ENCODE peak calls at places on chromosome X, in ten cellular contexts. One of them, this sample, is unnamed.

GRCh38 chrX:69109706-69110635 is 55.3 kb downstream of the PJA1 start:
- DNase-seq in stimulated activated CD4-positive, alpha-beta T cell treated with anti-CD3 and anti-CD28 coated beads, Interleukin-2, amount 100 ng/mL, for 24 hours: no peak
- DNase-seq in Right ventricle myocardium superior: no peak
- DNase-seq in left lung: no peak
- DNase-seq in mammary epithelial cell: peak; percentile 84
- DNase-seq in amniotic stem cell: no peak
- DNase-seq in kidney tubule cell: peak; percentile 53
- DNase-seq in HuH-7.5: no peak
- DNase-seq in glomerular endothelial cell: no peak
- DNase-seq in CD4-positive, alpha-beta T cell: no peak
- DNase-seq in this sample: no peak

GRCh38 chrX:148976571-148976970 is 476.2 kb downstream of the AFF2 start:
- DNase-seq in stimulated activated CD4-positive, alpha-beta T cell treated with anti-CD3 and anti-CD28 coated beads, Interleukin-2, amount 100 ng/mL, for 24 hours: no peak
- DNase-seq in Right ventricle myocardium superior: no peak
- DNase-seq in left lung: no peak
- DNase-seq in mammary epithelial cell: no peak
- DNase-seq in amniotic stem cell: no peak
- DNase-seq in kidney tubule cell: no peak
- DNase-seq in HuH-7.5: no peak
- DNase-seq in glomerular endothelial cell: no peak
- DNase-seq in CD4-positive, alpha-beta T cell: no peak
- DNase-seq in this sample: no peak

GRCh38 chrX:10172867-10173266 is 16.1 kb downstream of the CLCN4 start:
- DNase-seq in stimulated activated CD4-positive, alpha-beta T cell treated with anti-CD3 and anti-CD28 coated beads, Interleukin-2, amount 100 ng/mL, for 24 hours: no peak
- DNase-seq in Right ventricle myocardium superior: no peak
- DNase-seq in left lung: no peak
- DNase-seq in mammary epithelial cell: no peak
- DNase-seq in amniotic stem cell: no peak
- DNase-seq in kidney tubule cell: peak; percentile 29
- DNase-seq in HuH-7.5: no peak
- DNase-seq in glomerular endothelial cell: no peak
- DNase-seq in CD4-positive, alpha-beta T cell: no peak
- DNase-seq in this sample: no peak

GRCh38 chrX:79564362-79564761 is 197.2 kb upstream of the ITM2A start:
- DNase-seq in stimulated activated CD4-positive, alpha-beta T cell treated with anti-CD3 and anti-CD28 coated beads, Interleukin-2, amount 100 ng/mL, for 24 hours: no peak
- DNase-seq in Right ventricle myocardium superior: no peak
- DNase-seq in left lung: no peak
- DNase-seq in mammary epithelial cell: no peak
- DNase-seq in amniotic stem cell: no peak
- DNase-seq in kidney tubule cell: no peak
- DNase-seq in HuH-7.5: no peak
- DNase-seq in glomerular endothelial cell: no peak
- DNase-seq in CD4-positive, alpha-beta T cell: no peak
- DNase-seq in this sample: no peak

GRCh38 chrX:6851140-6851539 is 296.4 kb upstream of the STS start:
- DNase-seq in stimulated activated CD4-positive, alpha-beta T cell treated with anti-CD3 and anti-CD28 coated beads, Interleukin-2, amount 100 ng/mL, for 24 hours: no peak
- DNase-seq in Right ventricle myocardium superior: no peak
- DNase-seq in left lung: no peak
- DNase-seq in mammary epithelial cell: no peak
- DNase-seq in amniotic stem cell: no peak
- DNase-seq in kidney tubule cell: no peak
- DNase-seq in HuH-7.5: no peak
- DNase-seq in glomerular endothelial cell: no peak
- DNase-seq in CD4-positive, alpha-beta T cell: no peak
- DNase-seq in this sample: no peak

GRCh38 chrX:22025751-22026150 is 6.4 kb upstream of the PHEX start:
- DNase-seq in stimulated activated CD4-positive, alpha-beta T cell treated with anti-CD3 and anti-CD28 coated beads, Interleukin-2, amount 100 ng/mL, for 24 hours: no peak
- DNase-seq in Right ventricle myocardium superior: no peak
- DNase-seq in left lung: no peak
- DNase-seq in mammary epithelial cell: no peak
- DNase-seq in amniotic stem cell: no peak
- DNase-seq in kidney tubule cell: no peak
- DNase-seq in HuH-7.5: no peak
- DNase-seq in glomerular endothelial cell: no peak
- DNase-seq in CD4-positive, alpha-beta T cell: no peak
- DNase-seq in this sample: no peak

GRCh38 chrX:19866626-19867410 is 20.6 kb downstream of the SH3KBP1 start:
- DNase-seq in stimulated activated CD4-positive, alpha-beta T cell treated with anti-CD3 and anti-CD28 coated beads, Interleukin-2, amount 100 ng/mL, for 24 hours: no peak
- DNase-seq in Right ventricle myocardium superior: no peak
- DNase-seq in left lung: no peak
- DNase-seq in mammary epithelial cell: no peak
- DNase-seq in amniotic stem cell: no peak
- DNase-seq in kidney tubule cell: no peak
- DNase-seq in HuH-7.5: no peak
- DNase-seq in glomerular endothelial cell: no peak
- DNase-seq in CD4-positive, alpha-beta T cell: no peak
- DNase-seq in this sample: no peak

GRCh38 chrX:135596495-135596894 is 76.0 kb downstream of the INTS6L start:
- DNase-seq in stimulated activated CD4-positive, alpha-beta T cell treated with anti-CD3 and anti-CD28 coated beads, Interleukin-2, amount 100 ng/mL, for 24 hours: peak; percentile 57
- DNase-seq in Right ventricle myocardium superior: peak; percentile 37
- DNase-seq in left lung: no peak
- DNase-seq in mammary epithelial cell: peak; percentile 25
- DNase-seq in amniotic stem cell: no peak
- DNase-seq in kidney tubule cell: peak; percentile 14
- DNase-seq in HuH-7.5: no peak
- DNase-seq in glomerular endothelial cell: no peak
- DNase-seq in CD4-positive, alpha-beta T cell: peak; percentile 22
- DNase-seq in this sample: no peak

GRCh38 chrX:1464282-1465131 is 11.8 kb upstream of the ASMTL start:
- DNase-seq in stimulated activated CD4-positive, alpha-beta T cell treated with anti-CD3 and anti-CD28 coated beads, Interleukin-2, amount 100 ng/mL, for 24 hours: peak; percentile 32
- DNase-seq in Right ventricle myocardium superior: no peak
- DNase-seq in left lung: no peak
- DNase-seq in mammary epithelial cell: no peak
- DNase-seq in amniotic stem cell: no peak
- DNase-seq in kidney tubule cell: no peak
- DNase-seq in HuH-7.5: no peak
- DNase-seq in glomerular endothelial cell: no peak
- DNase-seq in CD4-positive, alpha-beta T cell: no peak
- DNase-seq in this sample: no peak

GRCh38 chrX:154714925-154715324 is 36.0 kb downstream of the GAB3 start:
- DNase-seq in stimulated activated CD4-positive, alpha-beta T cell treated with anti-CD3 and anti-CD28 coated beads, Interleukin-2, amount 100 ng/mL, for 24 hours: peak; percentile 50
- DNase-seq in Right ventricle myocardium superior: no peak
- DNase-seq in left lung: no peak
- DNase-seq in mammary epithelial cell: no peak
- DNase-seq in amniotic stem cell: peak; percentile 0
- DNase-seq in kidney tubule cell: peak; percentile 54
- DNase-seq in HuH-7.5: peak; percentile 18
- DNase-seq in glomerular endothelial cell: no peak
- DNase-seq in CD4-positive, alpha-beta T cell: peak; percentile 44
- DNase-seq in this sample: no peak

GRCh38 chrX:93673056-93673868 is at the start of gene NAP1L3:
- DNase-seq in stimulated activated CD4-positive, alpha-beta T cell treated with anti-CD3 and anti-CD28 coated beads, Interleukin-2, amount 100 ng/mL, for 24 hours: peak; percentile 62
- DNase-seq in Right ventricle myocardium superior: peak; percentile 58
- DNase-seq in left lung: peak; percentile 71
- DNase-seq in mammary epithelial cell: peak; percentile 20
- DNase-seq in amniotic stem cell: peak; percentile 69
- DNase-seq in kidney tubule cell: peak; percentile 61
- DNase-seq in HuH-7.5: no peak
- DNase-seq in glomerular endothelial cell: no peak
- DNase-seq in CD4-positive, alpha-beta T cell: peak; percentile 36
- DNase-seq in this sample: peak; percentile 88

GRCh38 chrX:25548806-25549205 is 533.0 kb upstream of the ARX start:
- DNase-seq in stimulated activated CD4-positive, alpha-beta T cell treated with anti-CD3 and anti-CD28 coated beads, Interleukin-2, amount 100 ng/mL, for 24 hours: no peak
- DNase-seq in Right ventricle myocardium superior: no peak
- DNase-seq in left lung: no peak
- DNase-seq in mammary epithelial cell: no peak
- DNase-seq in amniotic stem cell: no peak
- DNase-seq in kidney tubule cell: peak; percentile 4
- DNase-seq in HuH-7.5: no peak
- DNase-seq in glomerular endothelial cell: no peak
- DNase-seq in CD4-positive, alpha-beta T cell: no peak
- DNase-seq in this sample: no peak

GRCh38 chrX:75784689-75785491 is at the start of gene MAGEE2:
- DNase-seq in stimulated activated CD4-positive, alpha-beta T cell treated with anti-CD3 and anti-CD28 coated beads, Interleukin-2, amount 100 ng/mL, for 24 hours: peak; percentile 18
- DNase-seq in Right ventricle myocardium superior: peak; percentile 36
- DNase-seq in left lung: no peak
- DNase-seq in mammary epithelial cell: no peak
- DNase-seq in amniotic stem cell: no peak
- DNase-seq in kidney tubule cell: peak; percentile 17
- DNase-seq in HuH-7.5: no peak
- DNase-seq in glomerular endothelial cell: no peak
- DNase-seq in CD4-positive, alpha-beta T cell: no peak
- DNase-seq in this sample: peak; percentile 20

GRCh38 chrX:101409043-101409442 is 1.0 kb downstream of the HNRNPH2 start:
- DNase-seq in stimulated activated CD4-positive, alpha-beta T cell treated with anti-CD3 and anti-CD28 coated beads, Interleukin-2, amount 100 ng/mL, for 24 hours: no peak
- DNase-seq in Right ventricle myocardium superior: no peak
- DNase-seq in left lung: no peak
- DNase-seq in mammary epithelial cell: no peak
- DNase-seq in amniotic stem cell: no peak
- DNase-seq in kidney tubule cell: no peak
- DNase-seq in HuH-7.5: no peak
- DNase-seq in glomerular endothelial cell: no peak
- DNase-seq in CD4-positive, alpha-beta T cell: no peak
- DNase-seq in this sample: no peak

GRCh38 chrX:11557120-11557519 is 108.6 kb downstream of the ARHGAP6 start:
- DNase-seq in stimulated activated CD4-positive, alpha-beta T cell treated with anti-CD3 and anti-CD28 coated beads, Interleukin-2, amount 100 ng/mL, for 24 hours: no peak
- DNase-seq in Right ventricle myocardium superior: no peak
- DNase-seq in left lung: no peak
- DNase-seq in mammary epithelial cell: peak; percentile 58
- DNase-seq in amniotic stem cell: peak; percentile 7
- DNase-seq in kidney tubule cell: peak; percentile 87
- DNase-seq in HuH-7.5: no peak
- DNase-seq in glomerular endothelial cell: no peak
- DNase-seq in CD4-positive, alpha-beta T cell: no peak
- DNase-seq in this sample: no peak

GRCh38 chrX:66221856-66222255 is 57.8 kb downstream of the HEPH start:
- DNase-seq in stimulated activated CD4-positive, alpha-beta T cell treated with anti-CD3 and anti-CD28 coated beads, Interleukin-2, amount 100 ng/mL, for 24 hours: no peak
- DNase-seq in Right ventricle myocardium superior: no peak
- DNase-seq in left lung: no peak
- DNase-seq in mammary epithelial cell: no peak
- DNase-seq in amniotic stem cell: no peak
- DNase-seq in kidney tubule cell: no peak
- DNase-seq in HuH-7.5: no peak
- DNase-seq in glomerular endothelial cell: no peak
- DNase-seq in CD4-positive, alpha-beta T cell: no peak
- DNase-seq in this sample: no peak

GRCh38 chrX:101385795-101386541 is at the start of gene BTK:
- DNase-seq in stimulated activated CD4-positive, alpha-beta T cell treated with anti-CD3 and anti-CD28 coated beads, Interleukin-2, amount 100 ng/mL, for 24 hours: no peak
- DNase-seq in Right ventricle myocardium superior: no peak
- DNase-seq in left lung: no peak
- DNase-seq in mammary epithelial cell: no peak
- DNase-seq in amniotic stem cell: no peak
- DNase-seq in kidney tubule cell: no peak
- DNase-seq in HuH-7.5: no peak
- DNase-seq in glomerular endothelial cell: no peak
- DNase-seq in CD4-positive, alpha-beta T cell: no peak
- DNase-seq in this sample: no peak

GRCh38 chrX:6793000-6793399 is 258.1 kb upstream of the VCX3A start:
- DNase-seq in stimulated activated CD4-positive, alpha-beta T cell treated with anti-CD3 and anti-CD28 coated beads, Interleukin-2, amount 100 ng/mL, for 24 hours: no peak
- DNase-seq in Right ventricle myocardium superior: no peak
- DNase-seq in left lung: no peak
- DNase-seq in mammary epithelial cell: no peak
- DNase-seq in amniotic stem cell: no peak
- DNase-seq in kidney tubule cell: no peak
- DNase-seq in HuH-7.5: no peak
- DNase-seq in glomerular endothelial cell: no peak
- DNase-seq in CD4-positive, alpha-beta T cell: no peak
- DNase-seq in this sample: no peak

GRCh38 chrX:24019448-24019847 is 7.5 kb downstream of the KLHL15 start:
- DNase-seq in stimulated activated CD4-positive, alpha-beta T cell treated with anti-CD3 and anti-CD28 coated beads, Interleukin-2, amount 100 ng/mL, for 24 hours: no peak
- DNase-seq in Right ventricle myocardium superior: no peak
- DNase-seq in left lung: no peak
- DNase-seq in mammary epithelial cell: no peak
- DNase-seq in amniotic stem cell: no peak
- DNase-seq in kidney tubule cell: no peak
- DNase-seq in HuH-7.5: no peak
- DNase-seq in glomerular endothelial cell: no peak
- DNase-seq in CD4-positive, alpha-beta T cell: no peak
- DNase-seq in this sample: no peak

GRCh38 chrX:66602381-66602938 is 36.4 kb downstream of the EDA2R start:
- DNase-seq in stimulated activated CD4-positive, alpha-beta T cell treated with anti-CD3 and anti-CD28 coated beads, Interleukin-2, amount 100 ng/mL, for 24 hours: no peak
- DNase-seq in Right ventricle myocardium superior: no peak
- DNase-seq in left lung: no peak
- DNase-seq in mammary epithelial cell: no peak
- DNase-seq in amniotic stem cell: no peak
- DNase-seq in kidney tubule cell: no peak
- DNase-seq in HuH-7.5: no peak
- DNase-seq in glomerular endothelial cell: no peak
- DNase-seq in CD4-positive, alpha-beta T cell: no peak
- DNase-seq in this sample: peak; percentile 67

GRCh38 chrX:17432158-17432557 is 57.2 kb downstream of the NHS start:
- DNase-seq in stimulated activated CD4-positive, alpha-beta T cell treated with anti-CD3 and anti-CD28 coated beads, Interleukin-2, amount 100 ng/mL, for 24 hours: no peak
- DNase-seq in Right ventricle myocardium superior: no peak
- DNase-seq in left lung: no peak
- DNase-seq in mammary epithelial cell: no peak
- DNase-seq in amniotic stem cell: no peak
- DNase-seq in kidney tubule cell: no peak
- DNase-seq in HuH-7.5: no peak
- DNase-seq in glomerular endothelial cell: no peak
- DNase-seq in CD4-positive, alpha-beta T cell: no peak
- DNase-seq in this sample: no peak

GRCh38 chrX:153922932-153923857 is 2.9 kb downstream of the ARHGAP4 start:
- DNase-seq in stimulated activated CD4-positive, alpha-beta T cell treated with anti-CD3 and anti-CD28 coated beads, Interleukin-2, amount 100 ng/mL, for 24 hours: no peak
- DNase-seq in Right ventricle myocardium superior: peak; percentile 90
- DNase-seq in left lung: peak; percentile 87
- DNase-seq in mammary epithelial cell: peak; percentile 17
- DNase-seq in amniotic stem cell: peak; percentile 10
- DNase-seq in kidney tubule cell: peak; percentile 47
- DNase-seq in HuH-7.5: peak; percentile 75
- DNase-seq in glomerular endothelial cell: no peak
- DNase-seq in CD4-positive, alpha-beta T cell: no peak
- DNase-seq in this sample: peak; percentile 26

GRCh38 chrX:95754411-95754810 is 930.2 kb upstream of the DIAPH2 start:
- DNase-seq in stimulated activated CD4-positive, alpha-beta T cell treated with anti-CD3 and anti-CD28 coated beads, Interleukin-2, amount 100 ng/mL, for 24 hours: no peak
- DNase-seq in Right ventricle myocardium superior: no peak
- DNase-seq in left lung: no peak
- DNase-seq in mammary epithelial cell: no peak
- DNase-seq in amniotic stem cell: no peak
- DNase-seq in kidney tubule cell: no peak
- DNase-seq in HuH-7.5: no peak
- DNase-seq in glomerular endothelial cell: no peak
- DNase-seq in CD4-positive, alpha-beta T cell: no peak
- DNase-seq in this sample: no peak

GRCh38 chrX:119698835-119699234 is 5.9 kb upstream of the SEPTIN6 start:
- DNase-seq in stimulated activated CD4-positive, alpha-beta T cell treated with anti-CD3 and anti-CD28 coated beads, Interleukin-2, amount 100 ng/mL, for 24 hours: no peak
- DNase-seq in Right ventricle myocardium superior: no peak
- DNase-seq in left lung: no peak
- DNase-seq in mammary epithelial cell: peak; percentile 32
- DNase-seq in amniotic stem cell: peak; percentile 22
- DNase-seq in kidney tubule cell: peak; percentile 62
- DNase-seq in HuH-7.5: peak; percentile 54
- DNase-seq in glomerular endothelial cell: no peak
- DNase-seq in CD4-positive, alpha-beta T cell: no peak
- DNase-seq in this sample: no peak

GRCh38 chrX:9707306-9708015 is 58.2 kb downstream of the GPR143 start:
- DNase-seq in stimulated activated CD4-positive, alpha-beta T cell treated with anti-CD3 and anti-CD28 coated beads, Interleukin-2, amount 100 ng/mL, for 24 hours: no peak
- DNase-seq in Right ventricle myocardium superior: no peak
- DNase-seq in left lung: no peak
- DNase-seq in mammary epithelial cell: no peak
- DNase-seq in amniotic stem cell: no peak
- DNase-seq in kidney tubule cell: peak; percentile 21
- DNase-seq in HuH-7.5: no peak
- DNase-seq in glomerular endothelial cell: no peak
- DNase-seq in CD4-positive, alpha-beta T cell: no peak
- DNase-seq in this sample: no peak

GRCh38 chrX:4690516-4690915 is 977.1 kb upstream of the PRKX start:
- DNase-seq in stimulated activated CD4-positive, alpha-beta T cell treated with anti-CD3 and anti-CD28 coated beads, Interleukin-2, amount 100 ng/mL, for 24 hours: no peak
- DNase-seq in Right ventricle myocardium superior: no peak
- DNase-seq in left lung: no peak
- DNase-seq in mammary epithelial cell: no peak
- DNase-seq in amniotic stem cell: no peak
- DNase-seq in kidney tubule cell: no peak
- DNase-seq in HuH-7.5: no peak
- DNase-seq in glomerular endothelial cell: no peak
- DNase-seq in CD4-positive, alpha-beta T cell: no peak
- DNase-seq in this sample: no peak

GRCh38 chrX:153303276-153304262 is 18.0 kb downstream of the PNMA6F start:
- DNase-seq in stimulated activated CD4-positive, alpha-beta T cell treated with anti-CD3 and anti-CD28 coated beads, Interleukin-2, amount 100 ng/mL, for 24 hours: no peak
- DNase-seq in Right ventricle myocardium superior: no peak
- DNase-seq in left lung: no peak
- DNase-seq in mammary epithelial cell: no peak
- DNase-seq in amniotic stem cell: no peak
- DNase-seq in kidney tubule cell: no peak
- DNase-seq in HuH-7.5: no peak
- DNase-seq in glomerular endothelial cell: no peak
- DNase-seq in CD4-positive, alpha-beta T cell: no peak
- DNase-seq in this sample: no peak

GRCh38 chrX:63613531-63614028 is 171.4 kb downstream of the ARHGEF9 start:
- DNase-seq in stimulated activated CD4-positive, alpha-beta T cell treated with anti-CD3 and anti-CD28 coated beads, Interleukin-2, amount 100 ng/mL, for 24 hours: no peak
- DNase-seq in Right ventricle myocardium superior: no peak
- DNase-seq in left lung: no peak
- DNase-seq in mammary epithelial cell: no peak
- DNase-seq in amniotic stem cell: no peak
- DNase-seq in kidney tubule cell: no peak
- DNase-seq in HuH-7.5: no peak
- DNase-seq in glomerular endothelial cell: no peak
- DNase-seq in CD4-positive, alpha-beta T cell: no peak
- DNase-seq in this sample: no peak

This sample was measured in putamen.